ENCODE peak calls at places on chromosomes 6 and 20, in nine cellular contexts. X is Panc1, N is H1, J is Peyer's patch, C is left ventricle myocardium inferior, O is heart left ventricle, K is tibial nerve, I is psoas muscle, W is upper lobe of right lung. B is an unnamed sample.

GRCh38 chr6:53728570-53729194 is 63.1 kb upstream of the KLHL31 start:
- DNase-seq in J (no peak), N (peak; percentile 64), W (no peak), X (no peak), C (peak; percentile 24), O (peak; percentile 37), K (no peak), I (no peak), B (peak; percentile 35)

GRCh38 chr20:45969712-45970634 is 2.0 kb downstream of the ZNF335 start:
- DNase-seq in I (peak; percentile 60), J (peak; percentile 48), X (no peak), O (peak; percentile 26), C (no peak), W (peak; percentile 62), K (no peak), N (no peak), B (no peak)

GRCh38 chr6:88547768-88548167 is 381.6 kb upstream of the CNR1 start:
- DNase-seq in X (no peak), J (no peak), O (no peak), I (no peak), K (no peak), C (no peak), N (no peak), W (no peak), B (no peak)

GRCh38 chr6:168247456-168248147 is 72.0 kb downstream of the DACT2 start:
- DNase-seq in N (no peak), I (peak; percentile 64), X (no peak), C (no peak), W (peak; percentile 69), J (peak; percentile 80), K (peak; percentile 30), O (no peak), B (no peak)

GRCh38 chr6:18990313-18990978 is 603.3 kb downstream of the RNF144B start:
- DNase-seq in N (peak; percentile 92), O (peak; percentile 67), W (peak; percentile 86), K (no peak), C (peak; percentile 64), X (no peak), I (peak; percentile 75), J (peak; percentile 73), B (peak; percentile 47)

GRCh38 chr6:17381429-17382147 is 11.8 kb upstream of the CAP2 start:
- DNase-seq in J (no peak), K (no peak), X (no peak), I (peak; percentile 65), W (no peak), O (no peak), C (no peak), N (no peak), B (peak; percentile 20)

GRCh38 chr20:43744121-43744520 is 17.3 kb upstream of the GTSF1L start:
- DNase-seq in X (no peak), K (no peak), I (no peak), O (no peak), C (no peak), N (no peak), W (no peak), J (no peak), B (no peak)

GRCh38 chr20:49352821-49353220 is 75.0 kb upstream of the ZNFX1 start:
- DNase-seq in I (no peak), N (no peak), O (no peak), J (no peak), X (no peak), K (no peak), C (no peak), W (no peak), B (no peak)

GRCh38 chr6:22558288-22558882 is 11.0 kb upstream of the HDGFL1 start:
- DNase-seq in C (no peak), W (no peak), J (no peak), K (no peak), N (no peak), X (no peak), I (no peak), O (no peak), B (peak; percentile 68)

GRCh38 chr20:34124469-34125249 is 12.6 kb upstream of the EIF2S2 start:
- DNase-seq in K (no peak), X (no peak), C (no peak), I (no peak), N (no peak), J (no peak), O (no peak), W (no peak), B (no peak)

GRCh38 chr6:94254689-94255088 is 835.3 kb upstream of the EPHA7 start:
- DNase-seq in N (no peak), I (no peak), J (no peak), K (no peak), O (no peak), X (no peak), C (no peak), W (no peak), B (no peak)

GRCh38 chr6:15626160-15626559 is 36.7 kb downstream of the DTNBP1 start:
- DNase-seq in X (no peak), O (no peak), J (no peak), I (no peak), N (no peak), K (no peak), C (no peak), W (no peak), B (no peak)

GRCh38 chr6:12420626-12421025 is 130.5 kb downstream of the EDN1 start:
- DNase-seq in X (no peak), W (no peak), O (no peak), N (no peak), I (no peak), J (no peak), K (no peak), C (no peak), B (no peak)

GRCh38 chr20:13397300-13397724 is 176.2 kb downstream of the ISM1 start:
- DNase-seq in J (no peak), W (no peak), X (no peak), O (no peak), K (no peak), N (no peak), I (no peak), C (no peak), B (no peak)
- H3K36me3 ChIP-seq in J (no peaks in the 10 kb centered on the region), W (no peaks in the 10 kb centered on the region), X (no peaks in the 10 kb centered on the region), O (no peaks in the 10 kb centered on the region), K (no peaks in the 10 kb centered on the region), N (no peaks in the 10 kb centered on the region), I (no peaks in the 10 kb centered on the region), C (no peaks in the 10 kb centered on the region), B (no peaks in the 10 kb centered on the region)

GRCh38 chr20:23081263-23081811 is 4.8 kb downstream of the CD93 start:
- DNase-seq in C (no peak), X (no peak), J (no peak), W (no peak), I (no peak), N (no peak), K (no peak), O (no peak), B (no peak)

GRCh38 chr20:23078351-23078993 is 7.7 kb downstream of the CD93 start:
- DNase-seq in K (no peak), N (no peak), O (no peak), I (no peak), J (no peak), X (no peak), W (no peak), C (no peak), B (no peak)

GRCh38 chr20:23079926-23080325 is 6.2 kb downstream of the CD93 start:
- DNase-seq in J (no peak), I (no peak), W (no peak), O (no peak), X (no peak), C (no peak), K (no peak), N (no peak), B (no peak)

GRCh38 chr20:23078994-23079364 is 7.1 kb downstream of the CD93 start:
- DNase-seq in W (no peak), I (no peak), N (peak; percentile 70), K (no peak), X (no peak), O (no peak), C (no peak), J (no peak), B (no peak)

DNA sequence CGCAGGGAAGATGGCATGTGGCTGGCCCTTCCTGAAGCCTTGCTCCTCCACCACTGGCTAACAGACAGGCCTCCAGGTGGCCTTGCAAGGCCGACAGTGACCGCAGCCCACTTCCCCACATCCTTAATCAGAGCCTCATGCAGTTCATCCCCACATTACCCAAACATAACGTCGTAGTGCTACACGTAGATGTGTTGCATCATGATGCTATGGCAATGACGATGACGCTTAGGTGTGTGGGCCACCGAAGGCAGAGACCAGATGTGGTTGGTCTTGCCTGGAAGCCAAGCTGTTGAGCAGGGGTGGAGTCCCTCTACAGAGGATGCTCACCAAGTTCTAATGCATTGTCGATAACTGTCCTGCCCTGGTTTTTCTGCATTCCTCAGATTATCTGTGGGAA is 5.6 kb downstream of the CD93 start:
- DNase-seq in O (no peak), W (no peak), N (no peak), J (no peak), K (no peak), I (no peak), C (no peak), X (no peak), B (no peak)
- TF ChIP-seq CTCF in O (no peak), W (no peak), N (no peak), J (no peak), K (no peak), I (no peak), C (no peak), X (no peak), B (no peak)

DNA sequence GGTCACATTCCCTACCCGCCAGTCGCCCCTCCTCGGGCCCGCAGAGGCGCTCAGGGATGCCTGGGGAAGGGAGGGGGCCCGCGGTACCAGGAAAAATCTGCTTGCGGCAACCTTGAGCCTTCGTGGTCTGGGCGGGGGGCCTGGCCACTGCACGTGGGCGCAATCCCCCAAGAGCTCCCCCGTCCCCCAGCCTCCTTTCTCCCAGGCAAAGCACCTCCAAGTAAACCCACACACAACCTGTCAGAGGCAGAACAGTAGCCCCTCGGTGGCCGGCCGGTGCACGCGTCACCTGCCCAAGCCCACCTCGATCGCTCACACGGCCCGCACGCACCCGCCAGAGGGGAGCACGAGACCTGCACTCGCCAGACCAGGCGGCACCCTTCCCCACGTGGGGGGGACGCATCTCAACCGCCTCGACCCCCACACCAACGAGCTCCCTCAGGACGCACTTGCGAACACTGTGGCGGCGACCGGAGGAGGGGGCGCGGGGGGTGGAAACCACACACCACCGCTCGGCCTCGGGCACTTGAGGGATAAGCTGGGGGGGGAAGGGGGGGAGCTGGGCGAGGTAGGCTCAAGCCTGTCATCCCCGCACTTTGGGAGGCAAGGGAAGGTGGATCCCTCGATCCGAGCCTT is 1955.7 kb upstream of the DEFB115 start:
- DNase-seq in K (no peak), N (no peak), I (peak; percentile 47), C (no peak), W (peak; percentile 62), J (no peak), O (no peak), X (no peak), B (no peak)
- H3K9me3 ChIP-seq in K (no peaks in the 10 kb centered on the region), N (peaks cover 98% of the 10 kb centered on the region), I (no peaks in the 10 kb centered on the region), C (peaks cover 72% of the 10 kb centered on the region), W (no peaks in the 10 kb centered on the region), J (no peaks in the 10 kb centered on the region), O (no peaks in the 10 kb centered on the region), X (no peaks in the 10 kb centered on the region), B (no peaks in the 10 kb centered on the region)

GRCh38 chr6:42642794-42643193 is 79.0 kb downstream of the UBR2 start:
- DNase-seq in K (no peak), I (no peak), N (no peak), C (no peak), W (no peak), J (no peak), O (no peak), X (no peak), B (no peak)

DNA sequence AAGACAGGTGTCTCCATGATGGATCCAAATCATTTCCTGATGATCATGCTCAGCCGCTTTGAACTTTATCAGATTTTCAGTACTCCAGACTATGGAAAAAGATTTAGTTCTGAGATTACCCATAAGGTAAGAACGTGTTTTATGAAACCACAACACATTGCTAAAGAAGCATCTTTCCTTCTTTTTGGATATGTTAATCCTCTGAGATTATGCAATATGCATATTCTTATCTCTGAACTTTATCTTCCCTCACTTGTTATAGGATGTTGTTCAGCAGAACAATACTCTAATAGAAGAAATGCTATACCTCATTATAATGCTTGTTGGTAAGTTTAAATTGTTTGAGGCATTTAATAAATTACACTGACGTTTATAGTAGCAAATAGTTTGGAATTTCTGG is 78.2 kb downstream of the PRPH2 start:
- DNase-seq in O (no peak), J (no peak), I (no peak), C (no peak), K (no peak), N (no peak), W (no peak), X (no peak), B (no peak)
- H3K36me3 ChIP-seq in O (peaks cover 99% of the 10 kb centered on the region), J (no peaks in the 10 kb centered on the region), I (peaks cover 11% of the 10 kb centered on the region), C (peaks cover 97% of the 10 kb centered on the region), K (peaks cover 20% of the 10 kb centered on the region), N (peaks cover 8% of the 10 kb centered on the region), W (peaks cover 97% of the 10 kb centered on the region), X (peaks cover 29% of the 10 kb centered on the region), B (no peaks in the 10 kb centered on the region)

B was measured in uterus.